ENCODE peak calls at places on chromosomes 13 and 19, in eight cellular contexts. Y is stimulated activated CD8-positive, alpha-beta memory T cell treated with anti-CD3 and anti-CD28 coated beads, Interleukin-2, amount 100 ng/mL, for 1 hour; G is tibial artery; D is NCI-H2107; I is cerebellum; U is activated CD4-positive, alpha-beta T cell treated with anti-CD3 and anti-CD28 coated beads, Interleukin-2, amount 50 U/mL, for 1 hour; O is spleen; L is H9. N is an unnamed sample.

GRCh38 chr19:49691243-49692101 is 556 bp downstream of the CPT1C start:
- DNase-seq in Y (no peak), G (no peak), D (peak), I (peak), U (no peak), O (no peak), L (peak), N (peak)

GRCh38 chr19:19426216-19426615 is 20.7 kb downstream of the GATAD2A start:
- DNase-seq in Y (no peak), G (no peak), D (no peak), I (no peak), U (no peak), O (no peak), L (no peak), N (no peak)

GRCh38 chr13:94433055-94433947 is 46.2 kb downstream of the DCT start:
- DNase-seq in Y (no peak), G (no peak), D (peak), I (no peak), U (no peak), O (no peak), L (peak), N (no peak)

GRCh38 chr13:108618233-108618632 is 11.2 kb upstream of the MYO16 start:
- DNase-seq in Y (no peak), G (no peak), D (no peak), I (no peak), U (no peak), O (no peak), L (peak), N (no peak)

GRCh38 chr13:46535822-46536221 is 17.1 kb upstream of the LRCH1 start:
- DNase-seq in Y (no peak), G (no peak), D (no peak), I (no peak), U (no peak), O (no peak), L (no peak), N (no peak)

GRCh38 chr19:47353307-47353712 is 4.2 kb downstream of the DHX34 start:
- DNase-seq in Y (no peak), G (no peak), D (no peak), I (peak), U (no peak), O (no peak), L (no peak), N (no peak)

GRCh38 chr13:29704648-29705047 is 109.2 kb upstream of the SLC7A1 start:
- DNase-seq in Y (no peak), G (no peak), D (no peak), I (no peak), U (no peak), O (no peak), L (no peak), N (no peak)

GRCh38 chr13:80214521-80214941 is 126.4 kb downstream of the SPRY2 start:
- DNase-seq in Y (no peak), G (no peak), D (no peak), I (no peak), U (no peak), O (no peak), L (no peak), N (no peak)

GRCh38 chr13:97015661-97016350 is 21.5 kb upstream of the OXGR1 start:
- DNase-seq in Y (no peak), G (no peak), D (no peak), I (no peak), U (no peak), O (no peak), L (no peak), N (no peak)

GRCh38 chr19:19409235-19410030 is 4.0 kb downstream of the GATAD2A start:
- DNase-seq in Y (no peak), G (no peak), D (no peak), I (no peak), U (no peak), O (peak), L (no peak), N (no peak)

GRCh38 chr19:6417713-6418561 is 6.7 kb downstream of the KHSRP start:
- DNase-seq in Y (no peak), G (no peak), D (no peak), I (peak), U (no peak), O (no peak), L (no peak), N (peak)